ENCODE peak calls at places on chromosomes 4 and X, in six cellular contexts. O is Karpas-422, B is OCI-LY7, Z is GM23248, A is GM23338, Y is HCT116. D is an unnamed sample.

GRCh38 chr4:144591401-144591800 is 54.6 kb upstream of the HHIP start:
- DNase-seq in O (no peak), A (no peak), Z (peak; percentile 83), B (no peak), Y (no peak), D (no peak)

GRCh38 chr4:22743290-22743689 is 50.6 kb downstream of the GBA3 start:
- DNase-seq in Y (no peak), B (no peak), Z (no peak), A (no peak), O (no peak), D (no peak)

GRCh38 chr4:80446248-80446647 is 110.7 kb downstream of the CFAP299 start:
- DNase-seq in Y (no peak), Z (peak; percentile 6), O (no peak), A (no peak), B (no peak), D (no peak)

GRCh38 chrX:95762716-95763115 is 921.9 kb upstream of the DIAPH2 start:
- DNase-seq in A (peak; percentile 48), O (peak; percentile 63), B (no peak), Y (no peak), Z (no peak), D (peak; percentile 30)

GRCh38 chrX:9378980-9379696 is 85.7 kb upstream of the TBL1X start:
- DNase-seq in A (no peak), B (no peak), O (no peak), Z (peak; percentile 59), Y (no peak), D (no peak)

GRCh38 chr4:132123870-132124623 is 1025.0 kb upstream of the PCDH10 start:
- DNase-seq in O (no peak), Y (peak; percentile 37), Z (no peak), A (peak; percentile 59), B (no peak), D (peak; percentile 37)

GRCh38 chr4:151035321-151035720 is 20.2 kb upstream of the LRBA start:
- DNase-seq in O (no peak), Z (no peak), B (no peak), A (peak; percentile 32), Y (no peak), D (no peak)

GRCh38 chr4:16844796-16845586 is 53.5 kb downstream of the LDB2 start:
- DNase-seq in Y (no peak), B (no peak), A (no peak), Z (no peak), O (no peak), D (no peak)

GRCh38 chrX:99469439-99469838 is 940.6 kb downstream of the PCDH19 start:
- DNase-seq in B (no peak), Z (no peak), Y (no peak), A (no peak), O (no peak), D (no peak)

GRCh38 chr4:58587856-58588255 is 1477.7 kb upstream of the IGFBP7 start:
- DNase-seq in B (no peak), A (no peak), Z (no peak), Y (no peak), O (no peak), D (no peak)

GRCh38 chrX:10233173-10233572 is 76.4 kb downstream of the CLCN4 start:
- DNase-seq in Y (no peak), A (no peak), Z (peak; percentile 39), B (no peak), O (no peak), D (no peak)

GRCh38 chr4:26741491-26741871 is 119.2 kb upstream of the STIM2 start:
- DNase-seq in B (no peak), A (no peak), Y (no peak), Z (peak; percentile 5), O (no peak), D (no peak)

GRCh38 chr4:1967512-1968149 is 41.1 kb downstream of the NELFA start:
- DNase-seq in Z (no peak), A (no peak), Y (no peak), B (no peak), O (no peak), D (no peak)

GRCh38 chrX:154121961-154122360 is 22.1 kb upstream of the OPN1LW start:
- DNase-seq in A (no peak), Y (no peak), Z (no peak), B (no peak), O (no peak), D (no peak)

GRCh38 chr4:55018521-55018920 is 106.9 kb downstream of the KDR start:
- DNase-seq in B (no peak), A (no peak), Z (peak; percentile 8), O (no peak), Y (no peak), D (peak; percentile 40)

GRCh38 chr4:32789026-32789608 is 2068.9 kb downstream of the PCDH7 start:
- DNase-seq in A (no peak), Y (no peak), Z (peak; percentile 45), B (no peak), O (no peak), D (no peak)

GRCh38 chr4:155597281-155597680 is 69.4 kb upstream of the GUCY1A1 start:
- DNase-seq in A (no peak), O (peak; percentile 64), Y (no peak), Z (no peak), B (no peak), D (no peak)

GRCh38 chr4:76616526-76616925 is 181.5 kb downstream of the SHROOM3 start:
- DNase-seq in Y (no peak), A (no peak), B (no peak), Z (no peak), O (no peak), D (no peak)

GRCh38 chr4:145937021-145937861 is 1.4 kb downstream of the ZNF827 start:
- DNase-seq in Z (peak; percentile 79), B (peak; percentile 69), A (peak; percentile 60), O (peak; percentile 84), Y (no peak), D (peak; percentile 55)

GRCh38 chr4:156762851-156763250 is 208.7 kb downstream of the PDGFC start:
- DNase-seq in Z (no peak), Y (no peak), B (no peak), A (no peak), O (no peak), D (no peak)

GRCh38 chr4:15906024-15906443 is 32.5 kb downstream of the FGFBP1 start:
- DNase-seq in A (peak; percentile 75), B (no peak), Y (peak; percentile 95), Z (no peak), O (no peak), D (no peak)

GRCh38 chr4:135243960-135244561 is 1042.5 kb upstream of the PABPC4L start:
- DNase-seq in Y (no peak), Z (no peak), O (no peak), A (no peak), B (no peak), D (no peak)

GRCh38 chrX:119497185-119497584 is 28.9 kb downstream of the SLC25A5 start:
- DNase-seq in Y (no peak), Z (no peak), A (no peak), B (peak; percentile 16), O (no peak), D (no peak)

GRCh38 chrX:111244238-111244750 is 26.0 kb downstream of the CAPN6 start:
- DNase-seq in B (peak; percentile 1), A (peak; percentile 35), Y (peak; percentile 3), O (peak; percentile 62), Z (peak; percentile 25), D (peak; percentile 21)

GRCh38 chr4:182213024-182213423 is 30.2 kb upstream of the TENM3 start:
- DNase-seq in A (no peak), B (no peak), Y (no peak), O (no peak), Z (no peak), D (no peak)

GRCh38 chr4:139973015-139973414 is 181.0 kb downstream of the MAML3 start:
- DNase-seq in O (no peak), A (peak; percentile 62), Z (peak; percentile 19), B (no peak), Y (no peak), D (no peak)

GRCh38 chr4:181528570-181529184 is 714.5 kb upstream of the TENM3 start:
- DNase-seq in Y (peak; percentile 54), O (peak; percentile 63), Z (peak; percentile 71), A (peak; percentile 93), B (peak; percentile 60), D (peak; percentile 35)

GRCh38 chr4:105666693-105667092 is 41.8 kb downstream of the INTS12 start:
- DNase-seq in A (peak; percentile 47), B (peak; percentile 19), O (peak; percentile 73), Z (peak; percentile 46), Y (no peak), D (peak; percentile 43)

GRCh38 chrX:48590203-48591103 is 6.8 kb upstream of the WDR13 start:
- DNase-seq in B (no peak), Y (no peak), O (no peak), A (no peak), Z (no peak), D (no peak)

GRCh38 chr4:138051157-138051556 is 191.0 kb downstream of the SLC7A11 start:
- DNase-seq in Z (peak; percentile 56), Y (no peak), A (no peak), O (no peak), B (no peak), D (no peak)

GRCh38 chrX:153953342-153953830 is 8.9 kb upstream of the RENBP start:
- DNase-seq in A (peak; percentile 71), Z (peak; percentile 66), O (peak; percentile 93), B (peak; percentile 54), Y (no peak), D (peak; percentile 56)

GRCh38 chr4:77821775-77822174 is 2.6 kb upstream of the CNOT6L start:
- DNase-seq in Z (no peak), B (peak; percentile 72), Y (no peak), A (no peak), O (no peak), D (peak; percentile 73)
- H3K27ac ChIP-seq in Z (no peak overlapping the region), B (peak overlapping the region; percentile 94), Y (no peak overlapping the region), A (no peak overlapping the region), O (no peak overlapping the region), D (peak overlapping the region; percentile 95)

GRCh38 chrX:69015156-69015555 is 150.1 kb downstream of the PJA1 start:
- DNase-seq in A (no peak), Y (no peak), O (no peak), B (no peak), Z (no peak), D (no peak)
- H3K9me2 ChIP-seq in A (no peaks in the 10 kb centered on the region), Y (no peaks in the 10 kb centered on the region), O (no peaks in the 10 kb centered on the region), B (no peaks in the 10 kb centered on the region), Z (no peaks in the 10 kb centered on the region), D (no peaks in the 10 kb centered on the region)

GRCh38 chr4:40828661-40829060 is 78.9 kb downstream of the NSUN7 start:
- DNase-seq in Y (no peak), Z (no peak), B (no peak), A (no peak), O (no peak), D (no peak)
- H3K4me3 ChIP-seq in Y (no peak overlapping the region), Z (no peak overlapping the region), B (no peak overlapping the region), A (no peak overlapping the region), O (no peak overlapping the region), D (no peak overlapping the region)

GRCh38 chr4:98748609-98749008 is 90.2 kb upstream of the TSPAN5 start:
- DNase-seq in B (no peak), O (no peak), A (no peak), Y (no peak), Z (no peak), D (no peak)

GRCh38 chr4:98745372-98745771 is 87.0 kb upstream of the TSPAN5 start:
- DNase-seq in O (peak; percentile 76), Z (peak; percentile 67), A (peak; percentile 56), Y (no peak), B (peak; percentile 10), D (no peak)

GRCh38 chr4:98747659-98748091 is 89.3 kb upstream of the TSPAN5 start:
- DNase-seq in A (peak; percentile 9), B (no peak), O (no peak), Y (peak; percentile 34), Z (no peak), D (no peak)

GRCh38 chr4:98746530-98746929 is 88.1 kb upstream of the TSPAN5 start:
- DNase-seq in O (no peak), A (no peak), Z (no peak), B (no peak), Y (no peak), D (no peak)

GRCh38 chr4:98746936-98747658 is 88.7 kb upstream of the TSPAN5 start:
- DNase-seq in A (no peak), Y (no peak), B (no peak), Z (no peak), O (no peak), D (no peak)
- H3K27ac ChIP-seq in A (no peak overlapping the region), Y (peak overlapping the region; percentile 37), B (no peak overlapping the region), Z (no peak overlapping the region), O (no peak overlapping the region), D (no peak overlapping the region)

D was measured in MM.1S.